ENCODE peak calls at places on chromosome 6, in six cellular contexts. M is AG04450, G is body of pancreas, H is left ventricle myocardium inferior, L is GM23338, Q is left lung. E is an unnamed sample.

GRCh38 chr6:139829557-139829956 is 455.1 kb upstream of the CITED2 start:
- DNase-seq in L (no peak), G (no peak), H (no peak), Q (no peak), M (no peak), E (no peak)

GRCh38 chr6:124714728-124715127 is 247.5 kb upstream of the RNF217 start:
- DNase-seq in G (no peak), Q (no peak), H (no peak), L (no peak), M (no peak), E (no peak)

GRCh38 chr6:124676033-124676432 is 286.2 kb upstream of the RNF217 start:
- DNase-seq in G (no peak), Q (no peak), H (no peak), M (no peak), L (no peak), E (no peak)

GRCh38 chr6:47097092-47097945 is 55.2 kb upstream of the ADGRF1 start:
- DNase-seq in Q (no peak), H (peak; percentile 45), G (peak; percentile 76), L (peak; percentile 88), M (peak; percentile 78), E (no peak)

GRCh38 chr6:158552055-158552795 is 7.7 kb upstream of the TMEM181 start:
- DNase-seq in L (no peak), Q (no peak), G (no peak), M (no peak), H (no peak), E (no peak)

GRCh38 chr6:52352239-52353008 is 9.5 kb upstream of the PAQR8 start:
- DNase-seq in H (no peak), M (peak; percentile 92), G (no peak), L (peak; percentile 16), Q (no peak), E (no peak)

GRCh38 chr6:6461138-6461537 is 127.4 kb upstream of the LY86 start:
- DNase-seq in G (no peak), H (no peak), Q (no peak), L (no peak), M (no peak), E (no peak)

GRCh38 chr6:7723041-7723447 is 2.9 kb upstream of the BMP6 start:
- DNase-seq in L (peak; percentile 92), G (peak; percentile 87), Q (no peak), M (peak; percentile 65), H (peak; percentile 82), E (peak; percentile 50)

GRCh38 chr6:105993769-105994521 is 92.2 kb upstream of the PRDM1 start:
- DNase-seq in G (no peak), M (no peak), H (peak; percentile 27), L (peak; percentile 48), Q (peak; percentile 83), E (peak; percentile 39)

GRCh38 chr6:3440911-3441310 is 15.9 kb downstream of the SLC22A23 start:
- DNase-seq in L (no peak), Q (no peak), M (no peak), G (no peak), H (no peak), E (no peak)

DNA sequence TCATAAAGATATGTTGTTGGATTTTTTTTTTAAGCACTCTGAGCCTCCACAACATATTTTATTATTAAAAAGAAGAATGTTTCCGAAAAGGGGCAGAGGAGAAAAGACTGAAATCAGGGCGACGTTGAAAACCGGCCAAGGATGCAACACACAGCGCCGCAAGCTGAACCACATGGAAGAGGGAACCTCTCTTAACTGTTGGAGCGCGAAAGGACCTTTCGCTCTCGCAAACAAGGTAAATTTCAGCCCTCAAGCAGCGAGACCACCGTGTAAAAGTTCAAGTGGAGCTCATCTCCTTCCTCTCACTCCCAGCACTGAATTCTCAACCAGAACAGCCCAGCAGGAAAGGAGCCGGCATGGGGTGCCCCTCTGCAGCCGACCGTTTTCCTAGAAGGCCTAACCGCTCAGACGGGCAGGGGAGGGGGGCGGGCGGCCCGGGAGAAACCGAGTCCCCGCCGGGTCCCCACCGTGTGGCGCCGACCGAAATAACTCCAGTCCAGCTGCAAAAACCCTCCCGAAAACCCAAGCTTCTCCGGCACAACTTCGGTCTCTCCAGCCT is 619 bp downstream of the GPR63 start:
- DNase-seq in Q (no peak), M (no peak), G (no peak), L (peak; percentile 32), H (no peak), E (no peak)
- TF ChIP-seq CTCF in Q (no peak), M (no peak), G (no peak), L (no peak), H (no peak), E (no peak)

GRCh38 chr6:43053545-43054205 is at the start of gene CUL7:
- DNase-seq in M (peak; percentile 85), L (peak; percentile 98), Q (peak; percentile 98), H (peak; percentile 93), G (peak; percentile 93), E (peak; percentile 89)

GRCh38 chr6:43050981-43051380 is 2.7 kb downstream of the CUL7 start:
- DNase-seq in L (no peak), G (no peak), Q (no peak), M (no peak), H (no peak), E (no peak)

GRCh38 chr6:43052842-43053544 is 658 bp downstream of the CUL7 start:
- DNase-seq in Q (no peak), M (no peak), H (no peak), L (peak; percentile 57), G (peak; percentile 43), E (peak; percentile 7)

GRCh38 chr6:43054206-43054943 is 724 bp upstream of the CUL7 start:
- DNase-seq in H (no peak), L (peak; percentile 31), M (no peak), Q (no peak), G (peak; percentile 34), E (no peak)

DNA sequence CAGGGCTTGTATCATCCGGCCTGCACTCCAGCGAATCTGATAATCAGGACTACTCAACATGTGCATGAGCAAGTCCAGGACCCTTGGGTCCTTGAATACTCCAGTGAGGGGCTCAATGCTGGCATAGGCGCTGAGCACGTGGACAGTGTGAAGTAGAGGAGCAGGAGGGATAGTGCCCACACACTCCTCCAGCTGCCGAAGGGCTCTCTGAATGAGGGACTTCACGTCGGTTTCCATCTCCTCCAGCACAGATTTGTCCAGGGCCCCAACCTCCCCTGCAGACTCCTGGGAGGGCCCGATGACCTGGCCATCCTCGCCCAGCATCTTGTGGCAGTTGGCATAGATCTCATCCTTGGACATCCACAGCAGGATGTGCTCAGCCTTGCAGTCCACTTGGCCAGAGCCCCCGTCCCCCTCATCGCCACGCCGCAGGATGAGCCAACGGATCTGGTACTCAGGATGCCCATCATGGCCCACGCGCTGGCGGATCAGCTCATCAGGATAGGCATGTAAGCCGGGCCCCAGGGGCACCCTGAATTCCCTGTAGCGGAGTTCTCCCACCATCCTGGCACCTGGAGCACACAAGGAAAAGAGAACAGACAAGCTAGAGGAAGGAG is 1.3 kb downstream of the CUL7 start:
- DNase-seq in H (no peak), G (no peak), Q (peak; percentile 77), M (no peak), L (no peak), E (no peak)
- H3K27ac ChIP-seq in H (peak overlapping the region; percentile 98), G (peak overlapping the region; percentile 83), Q (no peak overlapping the region), M (peak overlapping the region; percentile 93), L (peak overlapping the region; percentile 89), E (peak overlapping the region; percentile 76)

DNA sequence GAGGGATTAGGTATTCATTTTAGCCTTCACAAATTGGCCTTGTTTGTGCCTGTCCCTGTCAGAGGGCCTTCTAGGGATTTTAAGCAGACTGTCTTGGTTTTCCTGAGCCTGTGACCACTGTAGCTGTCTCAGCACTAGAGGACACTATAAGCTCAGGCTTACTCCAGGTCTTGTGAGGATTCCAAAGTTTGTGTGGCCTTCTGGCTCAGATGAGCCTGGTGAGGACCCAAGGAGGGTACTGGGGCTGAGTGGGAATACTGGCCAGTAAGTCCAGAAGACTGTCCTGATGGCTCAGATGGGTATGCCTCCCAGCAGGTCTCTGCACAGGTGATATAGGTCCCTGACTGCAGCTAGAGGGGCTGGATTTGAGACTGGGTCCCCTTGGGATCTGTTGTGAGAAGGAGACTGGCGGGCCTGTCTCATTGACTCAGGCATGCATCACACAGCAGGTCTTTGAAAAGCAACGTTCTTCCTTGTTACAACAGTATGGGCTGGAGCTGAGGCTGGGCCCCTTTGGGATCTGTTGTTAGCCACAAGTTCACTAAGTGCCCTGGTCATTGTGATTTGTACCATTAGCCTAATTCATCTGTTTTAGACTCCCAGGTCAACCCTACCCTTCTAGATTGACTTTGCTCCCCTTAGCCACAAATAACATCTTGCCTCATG is 26.3 kb upstream of the TFB1M start:
- DNase-seq in H (no peak), M (peak; percentile 10), Q (no peak), L (peak; percentile 52), G (no peak), E (no peak)
- TF ChIP-seq CTCF in H (no peak), M (peak; percentile 54), Q (no peak), L (peak; percentile 84), G (no peak), E (no peak)

DNA sequence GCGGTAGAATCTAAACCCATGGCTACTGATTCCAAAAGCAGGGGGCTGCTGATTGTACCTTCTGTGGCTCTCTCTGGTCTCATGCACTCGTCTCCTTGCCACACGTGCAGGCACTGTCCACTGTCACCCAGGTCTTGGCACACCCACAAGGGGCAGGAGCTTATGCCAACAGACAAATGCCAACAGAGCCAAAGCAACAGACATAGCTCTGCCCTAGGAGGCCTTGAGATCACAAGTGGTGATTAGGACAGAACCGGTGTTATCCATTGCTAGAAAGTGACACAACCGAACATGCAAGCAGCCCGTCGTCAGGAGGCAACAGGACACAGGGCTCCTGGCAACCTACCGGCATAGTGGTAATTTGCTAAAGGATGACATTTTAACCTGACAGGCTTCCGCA is 36.8 kb upstream of the MRPS10 start:
- DNase-seq in H (no peak), Q (no peak), L (no peak), G (no peak), M (no peak), E (no peak)
- H3K27ac ChIP-seq in H (no peak overlapping the region), Q (no peak overlapping the region), L (no peak overlapping the region), G (no peak overlapping the region), M (no peak overlapping the region), E (no peak overlapping the region)

GRCh38 chr6:45653117-45653883 is 275.6 kb upstream of the SUPT3H start:
- DNase-seq in L (no peak), Q (no peak), M (no peak), H (no peak), G (no peak), E (no peak)

GRCh38 chr6:45655630-45656422 is 278.1 kb upstream of the SUPT3H start:
- DNase-seq in G (no peak), H (no peak), M (peak; percentile 93), Q (no peak), L (no peak), E (no peak)

GRCh38 chr6:45652393-45652792 is 274.7 kb upstream of the SUPT3H start:
- DNase-seq in H (no peak), Q (no peak), G (no peak), M (no peak), L (no peak), E (no peak)

GRCh38 chr6:45657243-45657642 is 279.5 kb upstream of the SUPT3H start:
- DNase-seq in M (no peak), G (no peak), Q (no peak), L (no peak), H (no peak), E (no peak)

DNA sequence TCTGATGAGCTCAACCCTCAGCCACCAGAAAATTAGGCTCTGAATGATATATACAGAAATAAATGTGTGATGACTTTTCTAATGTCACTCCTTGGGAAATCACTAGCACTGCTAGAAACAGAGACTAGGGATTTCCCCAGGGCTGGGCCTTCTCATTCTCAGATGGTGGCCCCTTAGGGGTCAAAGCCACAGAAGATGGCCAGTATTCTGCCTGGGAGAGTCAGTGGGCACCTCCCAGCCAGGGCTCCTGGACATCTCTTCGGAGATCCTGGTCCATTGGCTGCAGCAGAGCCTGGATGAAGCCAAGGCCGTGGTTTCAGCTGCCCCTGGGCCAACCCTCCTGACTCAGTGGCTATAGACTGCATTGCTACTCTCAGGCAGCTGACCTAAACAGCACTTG is 276.9 kb upstream of the SUPT3H start:
- DNase-seq in G (no peak), H (no peak), M (no peak), Q (no peak), L (no peak), E (no peak)
- TF ChIP-seq CTCF in G (no peak), H (no peak), M (no peak), Q (no peak), L (no peak), E (no peak)

E was measured in CD4-positive, alpha-beta T cell.